ENCODE peak calls at places on chromosomes 6 and 20, in eight cellular contexts. N, Y, M, P, I, K, L and J are unnamed samples.

GRCh38 chr6:150008588-150008987 is 16.7 kb downstream of the RAET1L start:
- DNase-seq in K (peak; percentile 56), I (no peak), Y (peak; percentile 47), N (no peak), L (peak; percentile 35), M (peak; percentile 62), P (no peak), J (no peak)

GRCh38 chr20:46400828-46401477 is 5.5 kb downstream of the ELMO2 start:
- DNase-seq in P (no peak), I (no peak), Y (no peak), K (no peak), L (peak; percentile 25), M (no peak), N (peak; percentile 61), J (no peak)

GRCh38 chr6:108341312-108341711 is 46.5 kb downstream of the AFG1L start:
- DNase-seq in N (no peak), L (no peak), M (no peak), K (no peak), I (no peak), Y (no peak), P (no peak), J (no peak)

GRCh38 chr6:154615483-154616025 is 105.1 kb upstream of the CNKSR3 start:
- DNase-seq in I (peak; percentile 68), K (peak; percentile 80), P (no peak), Y (peak; percentile 85), M (peak; percentile 58), L (peak; percentile 58), N (peak; percentile 22), J (no peak)

GRCh38 chr6:54813901-54814300 is 32.7 kb upstream of the FAM83B start:
- DNase-seq in I (no peak), M (no peak), P (no peak), L (peak; percentile 37), K (no peak), Y (no peak), N (no peak), J (no peak)

GRCh38 chr20:46721476-46721875 is 12.0 kb downstream of the SLC2A10 start:
- DNase-seq in L (no peak), M (no peak), K (no peak), Y (no peak), I (no peak), N (no peak), P (no peak), J (no peak)

GRCh38 chr6:110181131-110182027 is 1.2 kb downstream of the CDC40 start:
- DNase-seq in L (peak; percentile 29), M (no peak), N (no peak), Y (no peak), P (no peak), K (no peak), I (no peak), J (no peak)

GRCh38 chr20:881051-881820 is 34.9 kb downstream of the ANGPT4 start:
- DNase-seq in M (peak; percentile 87), P (no peak), I (no peak), L (peak; percentile 83), Y (peak; percentile 59), N (peak; percentile 52), K (no peak), J (no peak)

GRCh38 chr20:1301031-1301529 is 27.9 kb downstream of the SDCBP2 start:
- DNase-seq in P (no peak), K (peak; percentile 35), I (no peak), Y (no peak), M (peak; percentile 57), L (peak; percentile 66), N (peak; percentile 70), J (no peak)

GRCh38 chr6:12354499-12354898 is 64.3 kb downstream of the EDN1 start:
- DNase-seq in L (peak; percentile 93), M (peak; percentile 76), N (peak; percentile 90), P (no peak), I (no peak), Y (no peak), K (peak; percentile 80), J (no peak)

GRCh38 chr20:19936801-19937583 is 80.2 kb upstream of the NAA20 start:
- DNase-seq in I (peak; percentile 43), P (no peak), N (no peak), Y (no peak), M (no peak), L (no peak), K (no peak), J (no peak)

GRCh38 chr6:6913346-6913745 is 194.4 kb upstream of the RREB1 start:
- DNase-seq in M (no peak), I (no peak), N (no peak), K (no peak), Y (no peak), L (no peak), P (no peak), J (no peak)

GRCh38 chr6:6915813-6916547 is 191.8 kb upstream of the RREB1 start:
- DNase-seq in L (no peak), I (peak; percentile 51), Y (no peak), P (no peak), M (no peak), K (no peak), N (peak; percentile 85), J (no peak)

GRCh38 chr6:6912841-6913240 is 194.9 kb upstream of the RREB1 start:
- DNase-seq in K (no peak), I (no peak), L (no peak), M (no peak), P (no peak), N (no peak), Y (no peak), J (no peak)

GRCh38 chr6:6916598-6916997 is 191.2 kb upstream of the RREB1 start:
- DNase-seq in P (no peak), I (no peak), L (no peak), M (no peak), N (peak; percentile 40), Y (no peak), K (no peak), J (no peak)

DNA sequence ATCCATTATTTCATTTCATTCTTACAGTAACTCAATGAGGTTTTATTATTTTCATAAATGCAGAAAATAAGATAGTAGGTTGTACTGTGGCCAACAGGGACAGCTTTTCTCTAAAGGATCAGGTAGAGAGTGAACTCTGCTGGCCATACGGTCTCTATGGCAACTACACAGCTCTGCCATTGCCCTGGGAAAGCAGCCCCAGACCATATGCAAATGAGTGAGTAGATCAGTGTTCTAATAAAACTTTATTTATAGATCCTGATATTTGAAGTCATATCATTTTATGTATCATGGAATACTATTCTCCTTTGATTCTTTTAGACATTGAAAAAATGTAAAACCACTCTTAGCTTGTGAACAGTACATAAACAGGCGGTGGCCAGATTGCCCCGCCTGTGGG is 192.5 kb upstream of the RREB1 start:
- DNase-seq in Y (no peak), M (no peak), P (no peak), I (no peak), K (no peak), L (no peak), N (peak; percentile 24), J (no peak)
- TF ChIP-seq CTCF in Y (no peak), M (no peak), P (no peak), I (no peak), K (no peak), L (no peak), N (no peak), J (no peak)

DNA sequence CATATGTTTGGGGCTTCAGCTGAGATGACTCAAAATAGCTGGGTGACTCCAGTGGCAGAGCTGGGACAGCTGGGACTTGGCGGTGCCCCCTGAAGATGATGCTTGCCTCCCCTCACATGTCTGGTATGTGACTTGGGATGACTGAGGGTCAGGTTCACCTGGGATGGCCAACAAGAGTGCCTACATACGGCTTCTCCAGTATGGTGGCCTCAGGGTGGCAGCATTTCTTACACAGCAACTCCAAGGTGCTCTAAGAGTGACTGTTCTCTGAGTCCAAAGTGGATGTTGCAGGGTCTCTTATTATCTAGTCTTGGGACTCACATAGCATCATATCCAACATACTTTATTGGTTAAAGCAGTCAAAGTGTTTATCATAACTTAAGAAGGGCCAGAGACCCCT is 87.8 kb upstream of the CENPW start:
- DNase-seq in Y (no peak), P (no peak), M (no peak), L (no peak), N (no peak), K (no peak), I (no peak), J (no peak)
- TF ChIP-seq CTCF in Y (no peak), P (no peak), M (no peak), L (no peak), N (no peak), K (no peak), I (no peak), J (no peak)

GRCh38 chr6:39892490-39893129 is 41.7 kb downstream of the MOCS1 start:
- DNase-seq in K (peak; percentile 88), Y (peak; percentile 26), M (peak; percentile 13), P (peak; percentile 64), N (peak; percentile 72), I (peak; percentile 61), L (peak; percentile 40), J (peak; percentile 60)
- TF ChIP-seq CTCF in K (peak; percentile 84), Y (peak; percentile 27), M (no peak), P (peak; percentile 79), N (peak; percentile 86), I (peak; percentile 81), L (peak; percentile 83), J (peak; percentile 82)

GRCh38 chr6:147005499-147005898 is 198.7 kb upstream of the STXBP5 start:
- DNase-seq in I (no peak), K (no peak), P (no peak), L (no peak), Y (no peak), M (no peak), N (no peak), J (no peak)
- TF ChIP-seq CTCF in I (no peak), K (no peak), P (peak; percentile 25), L (no peak), Y (no peak), M (no peak), N (peak; percentile 9), J (no peak)

GRCh38 chr6:34298941-34299340 is 50.1 kb upstream of the SMIM29 start:
- DNase-seq in M (no peak), P (no peak), L (no peak), I (no peak), N (no peak), K (no peak), Y (no peak), J (no peak)

GRCh38 chr6:34304164-34304563 is 55.4 kb upstream of the SMIM29 start:
- DNase-seq in L (no peak), K (no peak), N (no peak), Y (no peak), I (no peak), M (no peak), P (no peak), J (no peak)

GRCh38 chr6:34302929-34303328 is 54.1 kb upstream of the SMIM29 start:
- DNase-seq in I (no peak), Y (no peak), L (no peak), N (no peak), M (no peak), K (no peak), P (no peak), J (no peak)

GRCh38 chr6:34301408-34301807 is 52.6 kb upstream of the SMIM29 start:
- DNase-seq in M (no peak), Y (no peak), L (no peak), P (no peak), N (peak; percentile 96), I (peak; percentile 66), K (peak; percentile 86), J (no peak)

DNA sequence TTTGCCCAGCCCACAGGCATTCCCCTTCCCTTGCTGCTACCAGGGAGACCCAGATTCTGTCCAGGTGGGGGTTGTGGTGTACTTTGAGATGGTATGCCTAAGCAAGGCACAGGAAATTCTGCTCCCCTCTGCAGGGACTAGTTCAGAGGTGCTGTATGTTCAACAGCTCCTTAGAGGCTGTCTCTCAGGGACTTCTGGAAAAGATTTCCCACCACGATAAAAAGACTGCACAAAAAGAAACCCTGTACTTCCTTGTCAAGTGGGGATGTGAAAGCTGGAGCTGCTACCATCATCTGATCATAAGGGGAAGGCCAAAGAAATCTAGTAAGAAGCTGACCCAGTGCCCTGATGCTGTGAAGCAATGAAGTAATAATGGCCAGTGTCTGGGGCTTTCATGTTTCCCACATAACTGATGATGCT is 51.5 kb upstream of the SMIM29 start:
- DNase-seq in N (no peak), L (no peak), M (no peak), P (no peak), K (no peak), I (no peak), Y (no peak), J (no peak)
- TF ChIP-seq CTCF in N (no peak), L (no peak), M (no peak), P (no peak), K (no peak), I (no peak), Y (no peak), J (no peak)